ENCODE peak calls at places on chromosomes 5 and 9, in five cellular contexts. One of them, this sample, is unnamed.

GRCh38 chr9:124718928-124719327 is 52.2 kb downstream of the NR6A1 start:
- DNase-seq in body of pancreas: no peak
- DNase-seq in nucleus accumbens: no peak
- DNase-seq in ELF-1: no peak
- DNase-seq in NCI-H2081: no peak
- DNase-seq in this sample: no peak

GRCh38 chr9:94904806-94905205 is 178.3 kb downstream of the AOPEP start:
- DNase-seq in body of pancreas: no peak
- DNase-seq in nucleus accumbens: no peak
- DNase-seq in ELF-1: no peak
- DNase-seq in NCI-H2081: no peak
- DNase-seq in this sample: no peak

GRCh38 chr9:121463026-121463827 is 36.4 kb downstream of the GGTA1 start:
- DNase-seq in body of pancreas: peak
- DNase-seq in nucleus accumbens: no peak
- DNase-seq in ELF-1: peak
- DNase-seq in NCI-H2081: no peak
- DNase-seq in this sample: peak

GRCh38 chr9:137589441-137590122 is 730 bp downstream of the ZMYND19 start:
- DNase-seq in body of pancreas: peak
- DNase-seq in nucleus accumbens: no peak
- DNase-seq in ELF-1: no peak
- DNase-seq in NCI-H2081: no peak
- DNase-seq in this sample: peak

GRCh38 chr5:132050661-132051371 is 9.6 kb upstream of the IL3 start:
- DNase-seq in body of pancreas: no peak
- DNase-seq in nucleus accumbens: no peak
- DNase-seq in ELF-1: no peak
- DNase-seq in NCI-H2081: no peak
- DNase-seq in this sample: no peak

GRCh38 chr5:95241635-95242034 is 43.3 kb downstream of the MCTP1 start:
- DNase-seq in body of pancreas: no peak
- DNase-seq in nucleus accumbens: no peak
- DNase-seq in ELF-1: no peak
- DNase-seq in NCI-H2081: no peak
- DNase-seq in this sample: peak

GRCh38 chr9:116855881-116856662 is 169.0 kb downstream of the TRIM32 start:
- DNase-seq in body of pancreas: no peak
- DNase-seq in nucleus accumbens: no peak
- DNase-seq in ELF-1: peak
- DNase-seq in NCI-H2081: no peak
- DNase-seq in this sample: no peak

GRCh38 chr9:113602126-113603119 is 138.9 kb downstream of the RGS3 start:
- DNase-seq in body of pancreas: peak
- DNase-seq in nucleus accumbens: no peak
- DNase-seq in ELF-1: peak
- DNase-seq in NCI-H2081: peak
- DNase-seq in this sample: no peak

GRCh38 chr5:124264499-124264898 is 481.9 kb downstream of the ZNF608 start:
- DNase-seq in body of pancreas: no peak
- DNase-seq in nucleus accumbens: no peak
- DNase-seq in ELF-1: no peak
- DNase-seq in NCI-H2081: no peak
- DNase-seq in this sample: no peak

GRCh38 chr9:32866292-32866691 is 83.0 kb downstream of the TMEM215 start:
- DNase-seq in body of pancreas: no peak
- DNase-seq in nucleus accumbens: no peak
- DNase-seq in ELF-1: no peak
- DNase-seq in NCI-H2081: no peak
- DNase-seq in this sample: no peak

GRCh38 chr5:175248416-175248905 is 195.5 kb downstream of the DRD1 start:
- DNase-seq in body of pancreas: no peak
- DNase-seq in nucleus accumbens: no peak
- DNase-seq in ELF-1: no peak
- DNase-seq in NCI-H2081: no peak
- DNase-seq in this sample: no peak

GRCh38 chr9:121825481-121825830 is 174.0 kb downstream of the DAB2IP start:
- DNase-seq in body of pancreas: no peak
- DNase-seq in nucleus accumbens: no peak
- DNase-seq in ELF-1: no peak
- DNase-seq in NCI-H2081: no peak
- DNase-seq in this sample: no peak

GRCh38 chr9:89815903-89816573 is 211.2 kb downstream of the GADD45G start:
- DNase-seq in body of pancreas: no peak
- DNase-seq in nucleus accumbens: no peak
- DNase-seq in ELF-1: no peak
- DNase-seq in NCI-H2081: no peak
- DNase-seq in this sample: peak

GRCh38 chr5:175252234-175252805 is 191.7 kb downstream of the DRD1 start:
- DNase-seq in body of pancreas: no peak
- DNase-seq in nucleus accumbens: no peak
- DNase-seq in ELF-1: no peak
- DNase-seq in NCI-H2081: no peak
- DNase-seq in this sample: no peak

GRCh38 chr9:89065921-89066320 is 74.7 kb downstream of the S1PR3 start:
- DNase-seq in body of pancreas: no peak
- DNase-seq in nucleus accumbens: no peak
- DNase-seq in ELF-1: no peak
- DNase-seq in NCI-H2081: no peak
- DNase-seq in this sample: no peak

GRCh38 chr9:136255166-136255538 is 9.5 kb upstream of the QSOX2 start:
- DNase-seq in body of pancreas: no peak
- DNase-seq in nucleus accumbens: no peak
- DNase-seq in ELF-1: no peak
- DNase-seq in NCI-H2081: no peak
- DNase-seq in this sample: no peak